ENCODE peak calls at places on chromosomes 6 and 20, in six cellular contexts. One of them, this sample, is unnamed.

GRCh38 chr6:26097268-26097875 is 10.1 kb downstream of the HFE start:
- DNase-seq in neuronal stem cell: peak; percentile 50
- DNase-seq in aorta: no peak
- DNase-seq in heart right ventricle: peak; percentile 65
- DNase-seq in naive thymus-derived CD4-positive, alpha-beta T cell: peak; percentile 23
- DNase-seq in keratinocyte: no peak
- DNase-seq in this sample: peak; percentile 40

GRCh38 chr20:36334281-36335075 is 28.3 kb downstream of the DLGAP4 start:
- DNase-seq in aorta: no peak
- DNase-seq in naive thymus-derived CD4-positive, alpha-beta T cell: no peak
- DNase-seq in heart right ventricle: no peak
- DNase-seq in keratinocyte: no peak
- DNase-seq in neuronal stem cell: no peak
- DNase-seq in this sample: no peak

GRCh38 chr6:120556491-120556890 is 777.8 kb downstream of the TBC1D32 start:
- DNase-seq in heart right ventricle: no peak
- DNase-seq in aorta: no peak
- DNase-seq in keratinocyte: no peak
- DNase-seq in naive thymus-derived CD4-positive, alpha-beta T cell: no peak
- DNase-seq in neuronal stem cell: no peak
- DNase-seq in this sample: no peak

GRCh38 chr20:20685635-20686034 is 26.8 kb downstream of the RALGAPA2 start:
- DNase-seq in neuronal stem cell: no peak
- DNase-seq in naive thymus-derived CD4-positive, alpha-beta T cell: no peak
- DNase-seq in aorta: no peak
- DNase-seq in heart right ventricle: no peak
- DNase-seq in keratinocyte: no peak
- DNase-seq in this sample: no peak

GRCh38 chr6:106146852-106147351 is 60.8 kb downstream of the PRDM1 start:
- DNase-seq in aorta: no peak
- DNase-seq in keratinocyte: no peak
- DNase-seq in neuronal stem cell: no peak
- DNase-seq in heart right ventricle: no peak
- DNase-seq in naive thymus-derived CD4-positive, alpha-beta T cell: no peak
- DNase-seq in this sample: no peak

GRCh38 chr6:158772851-158773371 is 46.3 kb downstream of the EZR start:
- DNase-seq in heart right ventricle: no peak
- DNase-seq in aorta: no peak
- DNase-seq in naive thymus-derived CD4-positive, alpha-beta T cell: no peak
- DNase-seq in neuronal stem cell: no peak
- DNase-seq in keratinocyte: no peak
- DNase-seq in this sample: no peak

GRCh38 chr20:13295637-13296036 is 74.6 kb downstream of the ISM1 start:
- DNase-seq in neuronal stem cell: no peak
- DNase-seq in naive thymus-derived CD4-positive, alpha-beta T cell: no peak
- DNase-seq in aorta: no peak
- DNase-seq in heart right ventricle: no peak
- DNase-seq in keratinocyte: no peak
- DNase-seq in this sample: no peak

GRCh38 chr20:17849901-17850673 is 118.5 kb downstream of the SNX5 start:
- DNase-seq in naive thymus-derived CD4-positive, alpha-beta T cell: no peak
- DNase-seq in neuronal stem cell: no peak
- DNase-seq in keratinocyte: peak; percentile 88
- DNase-seq in aorta: peak; percentile 91
- DNase-seq in heart right ventricle: peak; percentile 65
- DNase-seq in this sample: no peak

GRCh38 chr6:123716506-123716905 is 79.8 kb upstream of the TRDN start:
- DNase-seq in naive thymus-derived CD4-positive, alpha-beta T cell: no peak
- DNase-seq in heart right ventricle: no peak
- DNase-seq in aorta: no peak
- DNase-seq in neuronal stem cell: no peak
- DNase-seq in keratinocyte: no peak
- DNase-seq in this sample: no peak

GRCh38 chr20:8943638-8944037 is 125.2 kb upstream of the PLCB4 start:
- DNase-seq in aorta: no peak
- DNase-seq in keratinocyte: no peak
- DNase-seq in neuronal stem cell: no peak
- DNase-seq in naive thymus-derived CD4-positive, alpha-beta T cell: no peak
- DNase-seq in heart right ventricle: no peak
- DNase-seq in this sample: peak; percentile 1

GRCh38 chr6:89368107-89368506 is 15.6 kb upstream of the UBE2J1 start:
- DNase-seq in neuronal stem cell: peak; percentile 62
- DNase-seq in keratinocyte: no peak
- DNase-seq in naive thymus-derived CD4-positive, alpha-beta T cell: peak; percentile 20
- DNase-seq in aorta: peak; percentile 85
- DNase-seq in heart right ventricle: peak; percentile 59
- DNase-seq in this sample: peak; percentile 37

GRCh38 chr6:17968081-17968518 is 19.3 kb downstream of the KIF13A start:
- DNase-seq in aorta: no peak
- DNase-seq in heart right ventricle: no peak
- DNase-seq in naive thymus-derived CD4-positive, alpha-beta T cell: no peak
- DNase-seq in keratinocyte: peak; percentile 56
- DNase-seq in neuronal stem cell: no peak
- DNase-seq in this sample: no peak

GRCh38 chr20:58389968-58390658 is 1.1 kb downstream of the VAPB start:
- DNase-seq in keratinocyte: no peak
- DNase-seq in neuronal stem cell: no peak
- DNase-seq in naive thymus-derived CD4-positive, alpha-beta T cell: no peak
- DNase-seq in heart right ventricle: no peak
- DNase-seq in aorta: no peak
- DNase-seq in this sample: no peak

GRCh38 chr20:58392286-58392685 is 3.3 kb downstream of the VAPB start:
- DNase-seq in heart right ventricle: no peak
- DNase-seq in neuronal stem cell: no peak
- DNase-seq in aorta: no peak
- DNase-seq in naive thymus-derived CD4-positive, alpha-beta T cell: no peak
- DNase-seq in keratinocyte: no peak
- DNase-seq in this sample: no peak

GRCh38 chr20:58388882-58389323 is at the start of gene VAPB:
- DNase-seq in keratinocyte: peak; percentile 61
- DNase-seq in aorta: peak; percentile 99
- DNase-seq in heart right ventricle: peak; percentile 94
- DNase-seq in neuronal stem cell: peak; percentile 94
- DNase-seq in naive thymus-derived CD4-positive, alpha-beta T cell: peak; percentile 99
- DNase-seq in this sample: peak; percentile 95

GRCh38 chr20:58389324-58389967 is 417 bp downstream of the VAPB start:
- DNase-seq in aorta: peak; percentile 84
- DNase-seq in heart right ventricle: peak; percentile 29
- DNase-seq in keratinocyte: no peak
- DNase-seq in neuronal stem cell: no peak
- DNase-seq in naive thymus-derived CD4-positive, alpha-beta T cell: peak; percentile 50
- DNase-seq in this sample: no peak

GRCh38 chr20:58390659-58391035 is 1.6 kb downstream of the VAPB start:
- DNase-seq in aorta: no peak
- DNase-seq in naive thymus-derived CD4-positive, alpha-beta T cell: no peak
- DNase-seq in heart right ventricle: no peak
- DNase-seq in neuronal stem cell: no peak
- DNase-seq in keratinocyte: no peak
- DNase-seq in this sample: no peak
- H3K27ac ChIP-seq in aorta: no peak overlapping the region
- H3K27ac ChIP-seq in naive thymus-derived CD4-positive, alpha-beta T cell: peak overlapping the region; percentile 100
- H3K27ac ChIP-seq in heart right ventricle: no peak overlapping the region
- H3K27ac ChIP-seq in neuronal stem cell: no peak overlapping the region
- H3K27ac ChIP-seq in keratinocyte: no peak overlapping the region
- H3K27ac ChIP-seq in this sample: no peak overlapping the region

GRCh38 chr6:134708079-134708478 is 241.8 kb downstream of the ALDH8A1 start:
- DNase-seq in heart right ventricle: no peak
- DNase-seq in naive thymus-derived CD4-positive, alpha-beta T cell: no peak
- DNase-seq in neuronal stem cell: no peak
- DNase-seq in keratinocyte: no peak
- DNase-seq in aorta: no peak
- DNase-seq in this sample: no peak
- H3K27ac ChIP-seq in heart right ventricle: no peak overlapping the region
- H3K27ac ChIP-seq in naive thymus-derived CD4-positive, alpha-beta T cell: no peak overlapping the region
- H3K27ac ChIP-seq in neuronal stem cell: no peak overlapping the region
- H3K27ac ChIP-seq in keratinocyte: no peak overlapping the region
- H3K27ac ChIP-seq in aorta: no peak overlapping the region
- H3K27ac ChIP-seq in this sample: no peak overlapping the region

DNA sequence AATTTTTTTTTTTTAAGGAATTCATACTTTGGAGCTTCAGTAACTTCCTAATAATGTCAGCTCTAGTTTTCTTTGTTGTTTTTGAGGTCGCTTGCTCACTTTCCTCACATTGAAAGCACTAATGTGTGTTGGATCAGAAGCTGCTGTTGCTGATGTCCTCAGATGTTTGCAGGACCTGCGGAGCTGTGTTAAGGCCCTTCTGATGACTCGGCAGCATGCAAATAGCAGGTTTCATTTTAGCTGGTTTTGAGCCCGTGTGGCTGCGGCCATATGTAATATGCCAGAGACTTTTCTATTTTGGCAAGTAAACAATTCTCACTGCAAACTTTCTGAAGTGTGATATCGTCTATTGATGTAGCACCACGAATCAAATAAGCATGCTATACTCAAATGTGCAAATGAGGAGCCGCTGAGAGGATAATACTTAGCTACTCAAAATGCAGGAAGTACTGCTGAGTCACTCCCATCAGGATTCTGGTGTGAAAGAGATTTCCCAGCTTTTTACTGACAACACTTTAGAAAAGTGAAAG is 187.8 kb downstream of the SASH1 start:
- DNase-seq in keratinocyte: no peak
- DNase-seq in neuronal stem cell: no peak
- DNase-seq in heart right ventricle: no peak
- DNase-seq in aorta: no peak
- DNase-seq in naive thymus-derived CD4-positive, alpha-beta T cell: no peak
- DNase-seq in this sample: no peak
- H3K27ac ChIP-seq in keratinocyte: no peak overlapping the region
- H3K27ac ChIP-seq in neuronal stem cell: no peak overlapping the region
- H3K27ac ChIP-seq in heart right ventricle: peak overlapping the region; percentile 47
- H3K27ac ChIP-seq in aorta: peak overlapping the region; percentile 80
- H3K27ac ChIP-seq in naive thymus-derived CD4-positive, alpha-beta T cell: no peak overlapping the region
- H3K27ac ChIP-seq in this sample: peak overlapping the region; percentile 17

DNA sequence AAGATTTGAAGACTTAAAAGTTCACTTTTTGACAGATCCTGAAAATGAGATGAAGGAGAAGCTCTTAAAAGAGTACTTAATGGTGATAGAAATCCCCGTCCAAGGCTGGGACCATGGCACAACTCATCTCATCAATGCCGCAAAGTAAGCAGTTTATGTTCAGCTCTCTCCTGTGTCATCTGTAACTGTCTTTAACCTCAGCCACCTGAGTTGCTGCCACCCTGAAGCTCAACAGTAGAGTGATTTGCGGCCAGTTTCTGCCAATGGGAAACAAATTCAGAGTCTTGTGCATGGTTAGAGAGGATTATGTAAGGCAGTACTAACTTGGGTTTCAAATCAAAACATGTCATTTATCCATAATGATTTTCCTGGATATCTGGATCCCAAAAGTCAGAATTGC is 10.1 kb downstream of the TNFAIP3 start:
- DNase-seq in aorta: no peak
- DNase-seq in heart right ventricle: no peak
- DNase-seq in keratinocyte: no peak
- DNase-seq in naive thymus-derived CD4-positive, alpha-beta T cell: no peak
- DNase-seq in neuronal stem cell: no peak
- DNase-seq in this sample: no peak
- H3K27ac ChIP-seq in aorta: no peak overlapping the region
- H3K27ac ChIP-seq in heart right ventricle: no peak overlapping the region
- H3K27ac ChIP-seq in keratinocyte: no peak overlapping the region
- H3K27ac ChIP-seq in naive thymus-derived CD4-positive, alpha-beta T cell: no peak overlapping the region
- H3K27ac ChIP-seq in neuronal stem cell: no peak overlapping the region
- H3K27ac ChIP-seq in this sample: no peak overlapping the region

DNA sequence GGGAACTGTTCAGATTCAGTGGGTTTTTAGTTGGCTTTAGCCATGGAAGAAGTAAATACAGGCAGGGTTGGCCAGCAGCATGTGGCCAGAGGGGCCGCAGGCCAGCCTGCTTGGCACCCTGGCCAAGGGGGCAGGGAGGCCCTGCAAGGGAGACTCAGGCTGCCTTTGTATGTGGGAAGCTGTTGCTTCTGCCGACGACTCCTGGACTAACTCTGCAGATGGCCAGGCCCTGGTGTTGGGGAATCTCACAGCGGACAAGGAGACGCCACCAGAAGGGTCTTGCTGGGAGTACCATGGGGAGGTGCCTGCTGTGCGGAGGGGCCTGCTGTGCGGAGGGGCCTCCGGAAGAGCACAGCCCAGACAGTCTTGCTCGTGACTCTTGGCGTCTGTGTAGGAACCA is 25.2 kb downstream of the PYGB start:
- DNase-seq in aorta: no peak
- DNase-seq in heart right ventricle: peak; percentile 3
- DNase-seq in neuronal stem cell: no peak
- DNase-seq in keratinocyte: no peak
- DNase-seq in naive thymus-derived CD4-positive, alpha-beta T cell: no peak
- DNase-seq in this sample: peak; percentile 41
- H3K27ac ChIP-seq in aorta: no peak overlapping the region
- H3K27ac ChIP-seq in heart right ventricle: peak overlapping the region; percentile 72
- H3K27ac ChIP-seq in neuronal stem cell: no peak overlapping the region
- H3K27ac ChIP-seq in keratinocyte: no peak overlapping the region
- H3K27ac ChIP-seq in naive thymus-derived CD4-positive, alpha-beta T cell: no peak overlapping the region
- H3K27ac ChIP-seq in this sample: peak overlapping the region; percentile 63

GRCh38 chr6:85006362-85006761 is 242.0 kb upstream of the TBX18 start:
- DNase-seq in keratinocyte: no peak
- DNase-seq in naive thymus-derived CD4-positive, alpha-beta T cell: no peak
- DNase-seq in neuronal stem cell: peak; percentile 5
- DNase-seq in aorta: no peak
- DNase-seq in heart right ventricle: no peak
- DNase-seq in this sample: no peak
- H3K27ac ChIP-seq in keratinocyte: no peak overlapping the region
- H3K27ac ChIP-seq in naive thymus-derived CD4-positive, alpha-beta T cell: no peak overlapping the region
- H3K27ac ChIP-seq in neuronal stem cell: no peak overlapping the region
- H3K27ac ChIP-seq in aorta: no peak overlapping the region
- H3K27ac ChIP-seq in heart right ventricle: no peak overlapping the region
- H3K27ac ChIP-seq in this sample: no peak overlapping the region

This sample was measured in substantia nigra.